ENCODE peak calls at places on chromosomes 2 and 18, in ten cellular contexts. R is ovary, F is Panc1, H is suprapubic skin, M is tibial nerve, T is lower lobe of right lung, S is ascending aorta, J is OCI-LY7, E is endodermal cell, Z is lung. U is an unnamed sample. For H3K4me1, the result is how much of the 10 kb centered on the place peaks cover.

GRCh38 chr2:219851801-219852481 is 224.5 kb downstream of the SLC4A3 start:
- DNase-seq in R (peak), F (no peak), H (no peak), M (no peak), T (no peak), S (no peak), J (no peak), E (peak), Z (no peak), U (no peak)

GRCh38 chr2:47036489-47036769 is 118.7 kb downstream of the STPG4 start:
- DNase-seq in R (no peak), F (no peak), H (no peak), M (no peak), T (no peak), S (no peak), J (no peak), E (no peak), Z (no peak), U (no peak)

GRCh38 chr2:46422717-46423394 is 56.5 kb upstream of the TMEM247 start:
- DNase-seq in R (no peak), F (no peak), H (no peak), M (no peak), T (no peak), S (no peak), J (no peak), E (no peak), Z (no peak), U (peak)

GRCh38 chr18:62386091-62386490 is 61.0 kb downstream of the TNFRSF11A start:
- DNase-seq in R (no peak), F (no peak), H (no peak), M (no peak), T (no peak), S (no peak), J (no peak), E (no peak), Z (no peak), U (no peak)

GRCh38 chr18:23920054-23920453 is 94.5 kb upstream of the TTC39C start:
- DNase-seq in R (no peak), F (no peak), H (no peak), M (no peak), T (no peak), S (no peak), J (no peak), E (no peak), Z (no peak), U (no peak)

GRCh38 chr2:172288603-172289002 is 138.8 kb upstream of the ITGA6 start:
- DNase-seq in R (no peak), F (no peak), H (no peak), M (no peak), T (no peak), S (no peak), J (no peak), E (peak), Z (no peak), U (no peak)

GRCh38 chr2:241540766-241541561 is 17.6 kb upstream of the BOK start:
- DNase-seq in R (peak), F (no peak), H (no peak), M (no peak), T (peak), S (no peak), J (peak), E (peak), Z (peak), U (peak)

GRCh38 chr2:25301453-25302352 is 40.0 kb downstream of the DNMT3A start:
- DNase-seq in R (no peak), F (no peak), H (no peak), M (no peak), T (no peak), S (no peak), J (peak), E (no peak), Z (no peak), U (no peak)

GRCh38 chr2:182715121-182715895 is 749 bp upstream of the DNAJC10 start:
- DNase-seq in R (no peak), F (peak), H (no peak), M (no peak), T (no peak), S (no peak), J (peak), E (no peak), Z (no peak), U (peak)

GRCh38 chr2:46362667-46363012 is 65.4 kb downstream of the EPAS1 start:
- DNase-seq in R (no peak), F (no peak), H (no peak), M (no peak), T (no peak), S (no peak), J (no peak), E (no peak), Z (no peak), U (no peak)

GRCh38 chr2:240878341-240878936 is 9.8 kb downstream of the AGXT start:
- DNase-seq in R (no peak), F (no peak), H (no peak), M (no peak), T (peak), S (no peak), J (no peak), E (no peak), Z (no peak), U (no peak)

GRCh38 chr18:35524236-35524635 is 26.5 kb upstream of the INO80C start:
- DNase-seq in R (no peak), F (no peak), H (no peak), M (no peak), T (peak), S (no peak), J (no peak), E (no peak), Z (no peak), U (no peak)

GRCh38 chr2:159574246-159574645 is 42.1 kb downstream of the BAZ2B start:
- DNase-seq in R (no peak), F (no peak), H (no peak), M (no peak), T (no peak), S (no peak), J (no peak), E (no peak), Z (peak), U (peak)

GRCh38 chr18:34320267-34320666 is 95.6 kb upstream of the NOL4 start:
- DNase-seq in R (no peak), F (no peak), H (no peak), M (no peak), T (no peak), S (no peak), J (no peak), E (no peak), Z (no peak), U (no peak)

GRCh38 chr2:127371037-127371436 is 16.7 kb downstream of the MAP3K2 start:
- DNase-seq in R (no peak), F (no peak), H (no peak), M (peak), T (no peak), S (peak), J (no peak), E (no peak), Z (no peak), U (no peak)

GRCh38 chr2:19819097-19820065 is 82.4 kb downstream of the TTC32 start:
- DNase-seq in R (no peak), F (no peak), H (no peak), M (no peak), T (no peak), S (no peak), J (no peak), E (no peak), Z (peak), U (peak)

GRCh38 chr18:62521588-62521987 is 1.2 kb upstream of the ZCCHC2 start:
- DNase-seq in R (no peak), F (no peak), H (no peak), M (no peak), T (no peak), S (no peak), J (no peak), E (no peak), Z (no peak), U (peak)

GRCh38 chr2:127007652-127008051 is 99.3 kb downstream of the BIN1 start:
- DNase-seq in R (no peak), F (no peak), H (no peak), M (no peak), T (no peak), S (no peak), J (no peak), E (no peak), Z (no peak), U (no peak)

GRCh38 chr18:59502222-59502898 is 143.3 kb upstream of the LMAN1 start:
- DNase-seq in R (peak), F (no peak), H (no peak), M (no peak), T (no peak), S (no peak), J (no peak), E (no peak), Z (peak), U (peak)

GRCh38 chr2:223884399-223884798 is 47.0 kb upstream of the AP1S3 start:
- DNase-seq in R (no peak), F (no peak), H (no peak), M (no peak), T (no peak), S (no peak), J (no peak), E (no peak), Z (no peak), U (no peak)

GRCh38 chr2:106085441-106085911 is 108.6 kb downstream of the UXS1 start:
- DNase-seq in R (no peak), F (no peak), H (no peak), M (no peak), T (no peak), S (no peak), J (peak), E (no peak), Z (peak), U (peak)

GRCh38 chr18:48022531-48023330 is 92.3 kb upstream of the SMAD2 start:
- DNase-seq in R (no peak), F (no peak), H (peak), M (no peak), T (no peak), S (peak), J (peak), E (peak), Z (no peak), U (peak)

GRCh38 chr2:6864938-6865345 is 765 bp downstream of the CMPK2 start:
- DNase-seq in R (peak), F (no peak), H (no peak), M (no peak), T (peak), S (no peak), J (no peak), E (peak), Z (peak), U (no peak)

GRCh38 chr2:129004485-129004884 is 685.8 kb upstream of the HS6ST1 start:
- DNase-seq in R (no peak), F (no peak), H (peak), M (no peak), T (no peak), S (no peak), J (no peak), E (no peak), Z (no peak), U (no peak)

GRCh38 chr2:188788621-188789020 is 185.6 kb upstream of the COL3A1 start:
- DNase-seq in R (peak), F (no peak), H (no peak), M (peak), T (no peak), S (peak), J (no peak), E (no peak), Z (peak), U (peak)

GRCh38 chr2:57045236-57045635 is 861.4 kb downstream of the CCDC85A start:
- DNase-seq in R (no peak), F (no peak), H (no peak), M (no peak), T (no peak), S (no peak), J (no peak), E (no peak), Z (no peak), U (no peak)

GRCh38 chr2:154912215-154912614 is 213.7 kb downstream of the KCNJ3 start:
- DNase-seq in R (no peak), F (no peak), H (no peak), M (no peak), T (no peak), S (no peak), J (no peak), E (no peak), Z (no peak), U (no peak)

GRCh38 chr18:45589559-45590041 is 25.7 kb upstream of the SLC14A2 start:
- DNase-seq in R (no peak), F (no peak), H (no peak), M (no peak), T (no peak), S (no peak), J (no peak), E (peak), Z (peak), U (no peak)

GRCh38 chr2:149598014-149598395 is 10.4 kb upstream of the MMADHC start:
- DNase-seq in R (no peak), F (no peak), H (no peak), M (no peak), T (no peak), S (no peak), J (no peak), E (no peak), Z (no peak), U (peak)

GRCh38 chr18:13221821-13222220 is 3.3 kb downstream of the LDLRAD4 start:
- DNase-seq in R (no peak), F (no peak), H (no peak), M (no peak), T (no peak), S (peak), J (no peak), E (no peak), Z (peak), U (no peak)

GRCh38 chr18:23133860-23134779 is 1.2 kb upstream of the CABLES1 start:
- DNase-seq in R (no peak), F (no peak), H (no peak), M (no peak), T (peak), S (no peak), J (peak), E (peak), Z (peak), U (no peak)

GRCh38 chr18:21450913-21451312 is 149.6 kb downstream of the ESCO1 start:
- DNase-seq in R (no peak), F (no peak), H (no peak), M (no peak), T (no peak), S (no peak), J (no peak), E (no peak), Z (no peak), U (no peak)

GRCh38 chr2:208186465-208186864 is 3.4 kb downstream of the C2orf80 start:
- DNase-seq in R (no peak), F (no peak), H (no peak), M (no peak), T (no peak), S (no peak), J (no peak), E (no peak), Z (no peak), U (no peak)
- H3K4me1 ChIP-seq in R (under half), F (under half), H (under half), M (under half), T (under half), S (under half), J (under half), E (under half), Z (under half), U (under half)

DNA sequence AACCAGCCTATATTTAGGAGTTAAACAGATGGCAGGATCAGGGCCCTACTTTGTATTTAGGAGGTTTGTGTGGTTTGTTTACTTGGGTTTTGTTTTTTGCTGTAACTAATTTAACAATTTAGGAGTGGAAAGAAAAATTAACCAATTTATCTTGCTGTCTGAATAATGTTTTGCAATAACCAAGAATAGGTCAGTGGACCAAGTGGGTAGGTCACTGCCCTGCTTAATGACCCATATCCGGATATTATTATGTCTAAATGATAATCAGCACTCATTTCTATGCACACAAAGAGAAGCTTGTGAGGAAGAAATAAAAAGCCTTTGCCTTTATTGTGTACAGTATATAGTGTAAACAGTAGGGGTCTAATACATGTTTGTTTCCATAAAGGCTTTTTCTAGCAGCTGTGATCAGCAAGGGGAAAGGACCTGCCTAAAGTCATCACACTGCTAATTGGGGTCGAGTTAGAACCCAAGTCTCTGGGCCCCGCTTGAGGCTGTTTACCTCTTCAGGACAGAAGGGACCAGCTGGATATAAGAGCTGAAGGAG is 76.6 kb downstream of the TGOLN2 start:
- DNase-seq in R (no peak), F (no peak), H (no peak), M (no peak), T (no peak), S (no peak), J (no peak), E (no peak), Z (no peak), U (no peak)
- H3K4me1 ChIP-seq in R (under half), F (half or more), H (half or more), M (half or more), T (half or more), S (under half), J (under half), E (under half), Z (under half), U (half or more)

GRCh38 chr2:237486819-237487448 is at the start of gene MLPH:
- DNase-seq in R (peak), F (no peak), H (no peak), M (peak), T (peak), S (no peak), J (no peak), E (peak), Z (peak), U (peak)

GRCh38 chr2:237485304-237485703 is 1.7 kb upstream of the MLPH start:
- DNase-seq in R (no peak), F (no peak), H (no peak), M (no peak), T (no peak), S (no peak), J (no peak), E (no peak), Z (no peak), U (no peak)

GRCh38 chr2:237487496-237487895 is 445 bp downstream of the MLPH start:
- DNase-seq in R (peak), F (no peak), H (no peak), M (no peak), T (no peak), S (no peak), J (no peak), E (no peak), Z (no peak), U (no peak)

GRCh38 chr2:237485844-237486243 is 1.2 kb upstream of the MLPH start:
- DNase-seq in R (no peak), F (no peak), H (no peak), M (no peak), T (no peak), S (no peak), J (no peak), E (no peak), Z (no peak), U (no peak)

DNA sequence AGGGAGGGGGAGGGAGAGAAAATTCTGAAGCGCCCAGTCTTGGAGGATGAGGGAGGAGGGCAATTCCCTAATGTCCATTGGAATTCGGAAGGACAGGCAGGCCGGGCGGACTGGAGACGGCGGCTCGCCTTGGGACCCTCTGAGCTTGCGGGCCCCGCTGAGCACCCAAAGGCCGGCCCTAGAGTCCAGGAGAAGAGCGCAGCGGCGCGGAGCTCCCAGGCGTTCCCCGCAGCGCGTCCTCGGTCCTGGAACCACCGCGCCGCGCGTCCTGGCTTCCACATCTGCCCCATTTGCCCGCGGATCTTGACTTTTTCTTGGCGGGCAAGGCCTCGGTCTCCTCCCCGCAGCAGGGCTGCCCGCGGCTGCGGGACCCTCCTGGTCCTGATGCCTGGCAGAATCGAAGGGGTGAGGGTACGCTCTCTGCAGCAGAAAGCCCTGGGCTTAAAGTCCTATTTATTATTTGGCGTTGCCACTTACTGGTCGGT is 675 bp upstream of the MLPH start:
- DNase-seq in R (peak), F (no peak), H (no peak), M (no peak), T (no peak), S (no peak), J (no peak), E (peak), Z (no peak), U (no peak)
- H3K4me1 ChIP-seq in R (under half), F (under half), H (half or more), M (under half), T (under half), S (under half), J (under half), E (under half), Z (under half), U (under half)

GRCh38 chr2:136323935-136324334 is 206.0 kb upstream of the CXCR4 start:
- DNase-seq in R (no peak), F (no peak), H (no peak), M (no peak), T (no peak), S (no peak), J (peak), E (no peak), Z (no peak), U (no peak)
- H3K4me1 ChIP-seq in R (under half), F (under half), H (under half), M (under half), T (under half), S (under half), J (half or more), E (under half), Z (under half), U (under half)

DNA sequence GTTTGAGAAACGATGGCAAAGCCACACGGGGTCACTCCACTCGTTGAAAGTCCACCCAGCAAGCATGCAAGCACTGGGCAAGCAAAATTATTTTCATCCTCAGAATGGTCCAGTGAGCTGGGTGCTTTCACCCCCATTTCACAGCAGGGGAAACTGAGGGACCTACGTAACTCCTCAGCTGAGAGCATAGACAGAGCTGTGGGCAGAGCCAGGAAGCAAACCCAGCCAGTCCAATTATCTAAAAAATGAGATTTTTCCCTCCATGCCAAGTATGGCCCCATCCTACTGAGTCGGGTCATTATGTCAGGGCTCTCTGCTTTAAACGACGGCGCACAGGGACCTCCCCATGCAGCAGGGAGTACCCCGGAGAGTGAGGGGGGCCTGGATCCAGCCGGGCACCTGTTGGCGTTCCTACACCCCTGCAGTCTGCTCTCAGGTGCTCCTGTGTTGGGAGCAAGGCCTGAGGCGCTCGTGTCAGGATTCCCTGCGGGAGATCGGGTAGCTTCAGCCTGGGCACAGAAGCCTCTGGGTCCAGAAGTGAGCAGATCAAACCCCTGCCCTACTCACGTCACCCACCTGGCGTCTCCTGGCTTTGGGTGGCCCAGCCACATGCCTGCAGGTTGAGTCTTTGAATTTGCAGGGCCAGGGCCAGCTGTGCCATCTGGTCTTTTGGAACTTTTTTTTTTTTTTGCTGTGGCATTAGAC is 17.3 kb downstream of the TWIST2 start:
- DNase-seq in R (peak), F (no peak), H (peak), M (no peak), T (no peak), S (peak), J (no peak), E (peak), Z (no peak), U (no peak)
- H3K4me1 ChIP-seq in R (under half), F (half or more), H (under half), M (half or more), T (half or more), S (half or more), J (under half), E (under half), Z (under half), U (under half)

DNA sequence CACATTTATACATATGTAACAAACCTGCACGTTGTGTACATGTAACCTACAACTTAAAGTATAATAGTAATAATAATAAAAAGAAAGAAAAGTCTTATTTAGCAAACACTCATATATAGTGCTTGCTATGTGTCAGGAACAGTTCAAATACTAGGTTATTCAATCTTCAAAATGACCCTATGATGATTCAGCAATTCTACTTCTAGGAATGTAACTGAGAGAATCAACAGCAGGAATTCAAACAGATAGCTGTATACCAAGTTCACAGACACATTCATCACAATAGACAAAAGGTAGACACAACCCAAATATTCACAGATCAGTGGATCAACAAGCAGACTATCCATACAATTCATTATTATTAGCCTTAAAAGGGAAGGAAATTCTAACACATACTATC is 69.5 kb downstream of the MYO5B start:
- DNase-seq in R (no peak), F (no peak), H (no peak), M (no peak), T (no peak), S (no peak), J (no peak), E (no peak), Z (no peak), U (no peak)
- H3K4me1 ChIP-seq in R (under half), F (under half), H (under half), M (under half), T (under half), S (under half), J (under half), E (under half), Z (under half), U (under half)